ENCODE peak calls at places on chromosomes 16 and 17, in five cellular contexts. D is stimulated activated CD8-positive, alpha-beta memory T cell treated with anti-CD3 and anti-CD28 coated beads, Interleukin-2, amount 100 ng/mL, for 48 hours; I is NCI-H345; X is choroid plexus epithelial cell; J is COR-L47. Z is an unnamed sample.

GRCh38 chr16:70258946-70259345 is 7.2 kb upstream of the EXOSC6 start:
- DNase-seq in J (no peak), I (no peak), X (no peak), D (no peak), Z (no peak)

GRCh38 chr17:62981933-62982332 is 15.9 kb downstream of the TANC2 start:
- DNase-seq in J (no peak), D (no peak), X (no peak), I (no peak), Z (no peak)

GRCh38 chr16:22395960-22396359 is 21.5 kb upstream of the CDR2 start:
- DNase-seq in D (no peak), J (no peak), X (no peak), I (no peak), Z (no peak)

GRCh38 chr17:43779145-43780125 is 658 bp upstream of the DUSP3 start:
- DNase-seq in D (no peak), J (peak), X (no peak), I (peak), Z (no peak)

GRCh38 chr16:56789360-56789759 is 59.4 kb downstream of the NUP93 start:
- DNase-seq in X (peak), D (no peak), J (peak), I (no peak), Z (peak)

GRCh38 chr17:4854181-4854681 is 21.1 kb downstream of the MINK1 start:
- DNase-seq in J (no peak), I (peak), D (no peak), X (peak), Z (no peak)

GRCh38 chr16:978403-978802 is 3.2 kb upstream of the SOX8 start:
- DNase-seq in I (no peak), X (no peak), D (no peak), J (no peak), Z (no peak)

GRCh38 chr17:46208997-46209396 is 15.8 kb upstream of the KANSL1 start:
- DNase-seq in J (no peak), I (no peak), D (no peak), X (no peak), Z (no peak)

GRCh38 chr16:12339686-12340085 is 363.2 kb downstream of the SNX29 start:
- DNase-seq in D (no peak), J (no peak), I (no peak), X (no peak), Z (no peak)

GRCh38 chr17:2963332-2964027 is 99.9 kb downstream of the OR1D5 start:
- DNase-seq in D (no peak), X (no peak), J (no peak), I (no peak), Z (no peak)

GRCh38 chr17:16512011-16512410 is 20.0 kb upstream of the LRRC75A start:
- DNase-seq in J (peak), X (peak), I (peak), D (no peak), Z (no peak)

GRCh38 chr16:57091990-57092785 is at the start of gene CPNE2:
- DNase-seq in D (peak), J (peak), X (peak), I (peak), Z (peak)

GRCh38 chr16:82432261-82432660 is 194.5 kb upstream of the CDH13 start:
- DNase-seq in J (no peak), D (no peak), I (no peak), X (no peak), Z (no peak)

GRCh38 chr17:55161935-55162555 is 102.7 kb upstream of the HLF start:
- DNase-seq in I (no peak), D (no peak), X (peak), J (no peak), Z (no peak)